ENCODE peak calls at places on chromosomes 16 and 17, in ten cellular contexts. A is GM23338, X is NB4, Y is ascending aorta, I is heart right ventricle, F is cardiac fibroblast, U is thyroid gland, D is AG09309, P is fibroblast of lung, C is type B pancreatic cell. K is an unnamed sample.

GRCh38 chr17:77959216-77959925 is 868 bp downstream of the TNRC6C start:
- DNase-seq in F (peak), A (peak), D (no peak), C (no peak), X (peak), P (peak), Y (no peak), I (peak), U (peak), K (no peak)

GRCh38 chr17:39485555-39485954 is 24.3 kb downstream of the CDK12 start:
- DNase-seq in A (no peak), P (peak), C (no peak), X (peak), Y (no peak), F (peak), D (peak), I (no peak), U (peak), K (peak)

GRCh38 chr17:7574176-7574953 is 5.1 kb upstream of the CD68 start:
- DNase-seq in C (no peak), I (no peak), Y (no peak), U (no peak), D (no peak), X (no peak), F (peak), A (no peak), P (no peak), K (no peak)

GRCh38 chr16:85354623-85355514 is 242.6 kb upstream of the CIBAR2 start:
- DNase-seq in Y (no peak), A (no peak), F (peak), D (peak), X (no peak), I (no peak), P (peak), U (no peak), C (no peak), K (peak)

GRCh38 chr16:12458051-12458450 is 345.6 kb downstream of the CPPED1 start:
- DNase-seq in I (no peak), C (no peak), Y (no peak), A (no peak), P (no peak), X (no peak), U (no peak), F (no peak), D (no peak), K (no peak)

GRCh38 chr16:27241658-27242057 is 26.9 kb downstream of the NSMCE1 start:
- DNase-seq in U (no peak), D (no peak), C (no peak), Y (no peak), F (peak), X (no peak), A (no peak), P (peak), I (no peak), K (no peak)

GRCh38 chr17:34547453-34548063 is 31.8 kb upstream of the TMEM132E start:
- DNase-seq in F (no peak), P (no peak), A (peak), X (no peak), D (no peak), U (no peak), C (no peak), Y (no peak), I (no peak), K (no peak)

GRCh38 chr17:63932008-63932561 is at the start of gene CD79B:
- DNase-seq in X (peak), Y (no peak), C (no peak), I (no peak), D (no peak), F (no peak), P (no peak), U (no peak), A (no peak), K (no peak)

GRCh38 chr16:4966736-4967453 is 8.8 kb downstream of the SEC14L5 start:
- DNase-seq in X (no peak), D (no peak), P (no peak), F (no peak), Y (no peak), U (no peak), C (no peak), I (no peak), A (no peak), K (no peak)

GRCh38 chr16:85574672-85575475 is 38.2 kb upstream of the GSE1 start:
- DNase-seq in A (no peak), Y (no peak), I (no peak), D (no peak), P (no peak), U (peak), F (no peak), X (no peak), C (no peak), K (no peak)

GRCh38 chr17:13010959-13011358 is 6.9 kb downstream of the ELAC2 start:
- DNase-seq in A (no peak), X (no peak), C (no peak), Y (no peak), D (no peak), P (no peak), F (no peak), I (no peak), U (no peak), K (no peak)

GRCh38 chr16:27067138-27067537 is 411 bp downstream of the C16orf82 start:
- DNase-seq in U (no peak), I (no peak), C (no peak), X (no peak), P (no peak), A (peak), D (no peak), F (no peak), Y (no peak), K (no peak)

GRCh38 chr17:80762076-80762475 is 217.4 kb downstream of the RPTOR start:
- DNase-seq in U (no peak), F (no peak), C (peak), P (no peak), A (no peak), X (no peak), I (no peak), Y (no peak), D (no peak), K (no peak)

GRCh38 chr16:88653606-88654362 is 2.9 kb upstream of the CYBA start:
- DNase-seq in U (no peak), P (no peak), I (no peak), A (no peak), D (no peak), X (no peak), Y (no peak), F (no peak), C (no peak), K (no peak)
- TF ChIP-seq CTCF in U (no peak), P (no peak), I (no peak), A (no peak), D (no peak), X (no peak), Y (no peak), F (no peak), C (no peak), K (no peak)

DNA sequence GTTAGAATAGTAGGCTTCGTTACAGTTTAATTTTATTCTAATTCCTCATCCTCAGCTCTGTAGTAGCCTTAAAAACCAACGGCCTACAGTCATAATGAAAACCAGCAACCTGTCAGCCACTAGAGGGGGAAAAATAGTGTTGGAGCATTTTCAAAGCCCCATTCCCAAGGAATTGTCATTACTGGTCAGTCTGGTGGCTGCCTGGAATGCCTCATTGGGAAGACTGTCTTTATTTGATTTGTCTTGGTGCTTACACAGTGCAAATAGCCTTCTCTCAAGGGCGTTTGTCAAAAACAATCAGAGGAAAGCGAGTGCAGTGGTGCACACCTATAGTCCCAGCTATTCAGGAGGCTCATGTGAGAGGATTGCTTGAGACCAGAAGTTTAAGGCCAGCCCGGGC is 4.7 kb downstream of the LPCAT2 start:
- DNase-seq in X (no peak), I (no peak), F (no peak), D (no peak), A (peak), P (peak), U (no peak), C (no peak), Y (no peak), K (no peak)
- TF ChIP-seq CTCF in X (no peak), I (no peak), F (peak), D (peak), A (peak), P (no peak), U (no peak), C (no peak), Y (no peak), K (no peak)

GRCh38 chr16:31107465-31107867 is 720 bp upstream of the BCKDK start:
- DNase-seq in C (no peak), X (no peak), I (no peak), Y (no peak), P (no peak), A (no peak), U (no peak), F (no peak), D (no peak), K (no peak)
- TF ChIP-seq CTCF in C (no peak), X (no peak), I (no peak), Y (no peak), P (no peak), A (no peak), U (no peak), F (no peak), D (no peak), K (no peak)

DNA sequence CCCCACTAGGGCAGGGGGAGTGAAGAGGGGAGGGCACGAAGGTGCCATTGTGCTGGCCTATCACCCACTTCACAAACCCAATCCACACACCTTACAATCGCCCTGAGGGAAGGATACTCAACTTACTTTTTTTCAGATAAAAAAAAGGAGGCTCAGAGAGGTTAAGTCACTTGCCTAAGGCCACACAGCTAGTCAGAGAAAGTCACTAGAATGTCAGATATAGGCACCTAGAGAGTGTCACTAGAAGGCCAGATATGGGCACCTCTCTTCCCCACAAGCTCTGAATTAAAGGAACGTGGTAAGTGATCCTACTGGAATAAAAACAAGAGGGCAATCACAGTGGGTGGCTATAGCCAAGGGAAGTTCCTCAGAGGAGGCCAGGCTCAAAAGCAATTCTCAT is 204.5 kb upstream of the ASIC2 start:
- DNase-seq in I (no peak), F (no peak), P (no peak), D (no peak), C (no peak), X (no peak), U (no peak), A (no peak), Y (no peak), K (no peak)
- TF ChIP-seq CTCF in I (no peak), F (no peak), P (no peak), D (no peak), C (no peak), X (no peak), U (no peak), A (no peak), Y (no peak), K (no peak)

DNA sequence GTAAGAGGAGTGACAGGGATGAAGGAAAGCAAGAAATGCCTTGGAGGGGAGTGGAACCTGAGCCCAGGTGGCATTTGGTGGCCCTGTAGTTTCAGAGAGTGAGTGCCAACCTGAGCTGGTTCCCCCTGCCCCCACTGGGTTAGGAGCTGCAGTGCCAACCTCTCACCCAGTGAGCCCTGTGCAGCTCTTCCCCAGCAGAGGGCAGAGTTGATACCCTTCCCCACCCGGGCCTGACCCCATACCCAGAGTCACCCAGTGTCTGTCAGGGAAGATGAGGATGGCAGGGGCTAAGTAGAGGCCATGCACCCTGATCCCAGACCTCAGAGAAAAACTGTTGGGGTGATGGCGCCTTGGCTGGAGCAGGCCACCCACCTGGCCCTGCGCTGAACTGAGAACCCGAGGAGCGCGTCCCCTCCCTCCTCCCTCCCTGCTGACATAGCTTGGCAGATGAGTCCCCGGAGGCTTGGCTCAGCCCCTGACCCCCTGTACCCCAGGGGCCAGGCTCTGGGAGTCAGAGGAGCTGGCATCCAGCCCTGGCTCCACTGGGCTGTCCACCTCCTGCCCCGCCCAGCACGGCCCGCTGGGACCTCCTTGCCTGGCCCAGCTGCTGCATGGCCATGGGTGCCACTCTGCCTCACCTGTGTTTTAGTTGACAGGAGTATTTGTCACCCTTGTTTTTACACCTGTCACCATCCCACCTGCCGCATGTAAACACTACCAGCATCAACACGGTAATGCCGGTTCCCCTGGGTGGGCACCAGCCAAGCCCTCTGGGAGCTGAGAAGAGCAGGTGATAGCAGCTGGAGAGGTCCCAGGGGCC is 113.9 kb downstream of the AMFR start:
- DNase-seq in P (no peak), U (no peak), C (no peak), Y (no peak), D (no peak), F (no peak), X (peak), A (peak), I (no peak), K (no peak)
- TF ChIP-seq CTCF in P (peak), U (no peak), C (peak), Y (no peak), D (peak), F (no peak), X (peak), A (peak), I (no peak), K (no peak)

GRCh38 chr16:82748026-82748425 is 121.3 kb downstream of the CDH13 start:
- DNase-seq in C (no peak), I (peak), P (peak), Y (peak), X (no peak), U (no peak), F (peak), D (peak), A (no peak), K (no peak)
- TF ChIP-seq CTCF in C (no peak), I (no peak), P (peak), Y (no peak), X (no peak), U (no peak), F (peak), D (peak), A (no peak), K (no peak)

GRCh38 chr17:50501054-50501453 is 7.2 kb upstream of the MYCBPAP start:
- DNase-seq in C (no peak), D (no peak), X (peak), Y (no peak), F (peak), P (no peak), A (peak), U (no peak), I (no peak), K (peak)
- TF ChIP-seq CTCF in C (peak), D (peak), X (peak), Y (no peak), F (peak), P (peak), A (peak), U (no peak), I (no peak), K (peak)

GRCh38 chr17:58329035-58329807 is 626 bp upstream of the TSPOAP1 start:
- DNase-seq in F (no peak), C (no peak), I (no peak), U (no peak), P (no peak), A (peak), X (peak), D (no peak), Y (peak), K (no peak)
- TF ChIP-seq CTCF in F (peak), C (peak), I (no peak), U (no peak), P (peak), A (peak), X (peak), D (peak), Y (no peak), K (no peak)

GRCh38 chr16:56825821-56826220 is 39.2 kb upstream of the SLC12A3 start:
- DNase-seq in Y (no peak), P (no peak), F (no peak), X (no peak), D (no peak), I (no peak), A (no peak), U (no peak), C (no peak), K (no peak)

GRCh38 chr16:56822966-56823739 is 41.9 kb upstream of the SLC12A3 start:
- DNase-seq in P (no peak), Y (no peak), U (no peak), I (no peak), X (no peak), C (no peak), F (no peak), A (peak), D (no peak), K (no peak)

GRCh38 chr16:56828641-56829040 is 36.4 kb upstream of the SLC12A3 start:
- DNase-seq in C (no peak), X (no peak), P (peak), Y (no peak), F (no peak), I (no peak), U (no peak), D (no peak), A (no peak), K (no peak)

GRCh38 chr16:56824804-56825203 is 40.2 kb upstream of the SLC12A3 start:
- DNase-seq in U (no peak), P (no peak), I (no peak), Y (no peak), D (no peak), X (no peak), C (no peak), A (no peak), F (no peak), K (no peak)

DNA sequence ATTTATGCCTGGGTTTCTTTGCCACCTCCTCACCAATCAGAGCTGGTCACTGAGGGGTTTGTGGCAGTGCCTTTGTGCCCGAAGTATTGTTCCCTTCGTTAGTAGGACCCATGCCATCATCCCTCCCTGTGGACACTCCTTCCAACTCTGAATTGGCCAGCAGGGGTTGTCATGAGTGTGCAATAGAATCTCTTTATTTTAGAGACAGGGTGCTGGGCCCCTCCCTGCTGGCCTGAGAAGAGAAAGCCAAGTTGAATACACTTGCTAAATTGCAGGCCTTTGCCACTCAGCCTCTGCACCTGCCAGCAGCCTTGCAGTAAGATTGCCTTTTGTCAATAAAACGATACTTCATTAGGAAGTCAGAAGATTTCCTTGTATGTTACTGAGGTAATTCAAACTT is 40.7 kb upstream of the SLC12A3 start:
- DNase-seq in U (peak), D (no peak), Y (no peak), I (no peak), P (peak), C (no peak), X (peak), A (peak), F (peak), K (no peak)
- TF ChIP-seq CTCF in U (no peak), D (peak), Y (no peak), I (no peak), P (no peak), C (peak), X (no peak), A (no peak), F (no peak), K (no peak)

DNA sequence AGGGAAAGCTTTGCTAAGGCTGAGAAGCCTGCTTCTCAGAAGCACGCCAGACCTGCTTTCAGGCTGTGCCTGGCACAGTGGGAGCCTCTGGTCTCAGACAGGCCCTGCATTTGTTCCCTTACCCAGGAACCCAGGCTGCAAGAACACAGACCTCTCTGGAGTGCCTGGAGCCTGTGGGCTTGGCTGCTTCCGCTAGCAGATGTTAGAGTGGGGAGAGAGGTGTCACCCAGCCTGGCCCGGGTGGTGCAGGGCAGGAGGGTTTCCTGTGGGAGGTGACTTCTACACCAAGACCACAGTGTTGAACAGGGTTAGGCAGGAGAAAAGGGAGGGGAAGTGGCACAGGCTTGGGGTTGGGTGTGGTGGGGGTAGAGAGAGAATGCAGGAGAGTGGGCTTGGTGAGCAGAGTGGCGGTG is 35.8 kb upstream of the ADGRG1 start:
- DNase-seq in D (no peak), Y (no peak), C (no peak), U (no peak), X (peak), P (no peak), F (no peak), A (no peak), I (no peak), K (no peak)
- TF ChIP-seq CTCF in D (no peak), Y (no peak), C (no peak), U (no peak), X (no peak), P (no peak), F (no peak), A (no peak), I (no peak), K (no peak)